ENCODE peak calls at places on chromosome 1, in eight cellular contexts. I is MV-4-11, J is brain microvascular endothelial cell, W is KG1, Q is activated gamma-delta T cell, S is NCI-H2081, A is tibial artery, E is GM20000. Z is an unnamed sample.

GRCh38 chr1:234980657-234981396 is 147.8 kb downstream of the TOMM20 start:
- DNase-seq in I (peak; percentile 100), S (no peak), A (peak; percentile 95), Q (peak; percentile 28), E (peak; percentile 53), W (peak; percentile 89), J (peak; percentile 96), Z (no peak)

GRCh38 chr1:18485227-18485626 is 4.5 kb downstream of the KLHDC7A start:
- DNase-seq in A (no peak), J (no peak), E (no peak), S (no peak), W (no peak), I (no peak), Q (no peak), Z (no peak)

GRCh38 chr1:12097321-12097720 is 34.2 kb downstream of the TNFRSF8 start:
- DNase-seq in Q (no peak), W (no peak), A (no peak), E (no peak), J (no peak), I (no peak), S (no peak), Z (no peak)

GRCh38 chr1:4253918-4254317 is 353.8 kb upstream of the C1orf174 start:
- DNase-seq in J (no peak), A (no peak), I (no peak), Q (no peak), S (no peak), W (no peak), E (no peak), Z (no peak)

GRCh38 chr1:27026621-27027574 is 14.2 kb upstream of the TENT5B start:
- DNase-seq in A (peak; percentile 92), Q (no peak), I (peak; percentile 78), W (no peak), J (peak; percentile 58), S (peak; percentile 53), E (no peak), Z (no peak)

GRCh38 chr1:87515781-87516180 is 187.1 kb downstream of the LMO4 start:
- DNase-seq in W (no peak), A (no peak), I (no peak), Q (no peak), S (no peak), E (no peak), J (no peak), Z (no peak)

GRCh38 chr1:13824626-13825025 is 124.6 kb downstream of the PRDM2 start:
- DNase-seq in S (no peak), Q (no peak), E (no peak), I (no peak), A (peak; percentile 48), W (no peak), J (no peak), Z (no peak)

GRCh38 chr1:230852959-230853358 is 15.4 kb downstream of the C1orf198 start:
- DNase-seq in S (no peak), A (no peak), W (no peak), J (no peak), Q (no peak), I (no peak), E (no peak), Z (no peak)